ENCODE peak calls at places on chromosomes 11 and 22, in ten cellular contexts. One of them, this sample, is unnamed.

GRCh38 chr22:46737976-46738641 is at the start of gene CERK:
- DNase-seq in cardiac muscle cell: peak
- DNase-seq in upper lobe of right lung: peak
- DNase-seq in SHP77: peak
- DNase-seq in midbrain: peak
- DNase-seq in AG09309: no peak
- DNase-seq in epithelial cell of esophagus: peak
- DNase-seq in NCI-H774: peak
- DNase-seq in H9: peak
- DNase-seq in LoVo: peak
- DNase-seq in this sample: peak

GRCh38 chr22:36331912-36332622 is 55.7 kb downstream of the MYH9 start:
- DNase-seq in NCI-H774: no peak
- DNase-seq in midbrain: peak
- DNase-seq in upper lobe of right lung: peak
- DNase-seq in LoVo: no peak
- DNase-seq in SHP77: peak
- DNase-seq in H9: no peak
- DNase-seq in epithelial cell of esophagus: no peak
- DNase-seq in cardiac muscle cell: no peak
- DNase-seq in AG09309: no peak
- DNase-seq in this sample: peak

GRCh38 chr11:66592457-66593302 is at the start of the genes CCDC87 and CCS:
- DNase-seq in AG09309: peak
- DNase-seq in LoVo: peak
- DNase-seq in cardiac muscle cell: peak
- DNase-seq in midbrain: peak
- DNase-seq in H9: peak
- DNase-seq in epithelial cell of esophagus: peak
- DNase-seq in NCI-H774: peak
- DNase-seq in SHP77: peak
- DNase-seq in upper lobe of right lung: peak
- DNase-seq in this sample: peak

GRCh38 chr11:108589136-108589535 is 4.4 kb downstream of the EXPH5 start:
- DNase-seq in AG09309: no peak
- DNase-seq in LoVo: no peak
- DNase-seq in NCI-H774: no peak
- DNase-seq in SHP77: peak
- DNase-seq in upper lobe of right lung: no peak
- DNase-seq in cardiac muscle cell: peak
- DNase-seq in midbrain: no peak
- DNase-seq in H9: no peak
- DNase-seq in epithelial cell of esophagus: no peak
- DNase-seq in this sample: no peak

GRCh38 chr11:127864861-127865260 is 722.5 kb downstream of the ETS1 start:
- DNase-seq in epithelial cell of esophagus: no peak
- DNase-seq in LoVo: no peak
- DNase-seq in SHP77: no peak
- DNase-seq in upper lobe of right lung: no peak
- DNase-seq in NCI-H774: no peak
- DNase-seq in midbrain: no peak
- DNase-seq in cardiac muscle cell: no peak
- DNase-seq in H9: no peak
- DNase-seq in AG09309: no peak
- DNase-seq in this sample: no peak

GRCh38 chr11:74909363-74909762 is 39.5 kb downstream of the XRRA1 start:
- DNase-seq in midbrain: no peak
- DNase-seq in upper lobe of right lung: no peak
- DNase-seq in epithelial cell of esophagus: no peak
- DNase-seq in AG09309: no peak
- DNase-seq in NCI-H774: no peak
- DNase-seq in LoVo: no peak
- DNase-seq in cardiac muscle cell: no peak
- DNase-seq in SHP77: no peak
- DNase-seq in H9: no peak
- DNase-seq in this sample: no peak

GRCh38 chr11:111306321-111306720 is 8.0 kb downstream of the POU2AF3 start:
- DNase-seq in H9: no peak
- DNase-seq in NCI-H774: no peak
- DNase-seq in AG09309: no peak
- DNase-seq in SHP77: no peak
- DNase-seq in cardiac muscle cell: no peak
- DNase-seq in upper lobe of right lung: no peak
- DNase-seq in midbrain: no peak
- DNase-seq in epithelial cell of esophagus: no peak
- DNase-seq in LoVo: no peak
- DNase-seq in this sample: no peak

GRCh38 chr11:32893091-32893946 is 708 bp downstream of the QSER1 start:
- DNase-seq in NCI-H774: peak
- DNase-seq in SHP77: peak
- DNase-seq in AG09309: no peak
- DNase-seq in H9: peak
- DNase-seq in midbrain: peak
- DNase-seq in epithelial cell of esophagus: peak
- DNase-seq in LoVo: peak
- DNase-seq in upper lobe of right lung: peak
- DNase-seq in cardiac muscle cell: peak
- DNase-seq in this sample: peak

GRCh38 chr11:6307879-6308278 is 12.4 kb downstream of the CAVIN3 start:
- DNase-seq in AG09309: no peak
- DNase-seq in SHP77: no peak
- DNase-seq in H9: no peak
- DNase-seq in cardiac muscle cell: no peak
- DNase-seq in midbrain: no peak
- DNase-seq in epithelial cell of esophagus: peak
- DNase-seq in NCI-H774: no peak
- DNase-seq in upper lobe of right lung: no peak
- DNase-seq in LoVo: no peak
- DNase-seq in this sample: no peak

GRCh38 chr11:84673753-84674152 is 953.4 kb downstream of the DLG2 start:
- DNase-seq in AG09309: no peak
- DNase-seq in epithelial cell of esophagus: peak
- DNase-seq in cardiac muscle cell: no peak
- DNase-seq in midbrain: peak
- DNase-seq in LoVo: no peak
- DNase-seq in H9: peak
- DNase-seq in SHP77: no peak
- DNase-seq in upper lobe of right lung: no peak
- DNase-seq in NCI-H774: peak
- DNase-seq in this sample: no peak

GRCh38 chr22:31244044-31244942 is 32.2 kb downstream of the LIMK2 start:
- DNase-seq in SHP77: no peak
- DNase-seq in midbrain: no peak
- DNase-seq in H9: peak
- DNase-seq in LoVo: peak
- DNase-seq in NCI-H774: no peak
- DNase-seq in AG09309: no peak
- DNase-seq in cardiac muscle cell: peak
- DNase-seq in epithelial cell of esophagus: peak
- DNase-seq in upper lobe of right lung: no peak
- DNase-seq in this sample: peak

GRCh38 chr22:41050873-41051272 is 41.5 kb upstream of the EP300 start:
- DNase-seq in SHP77: no peak
- DNase-seq in NCI-H774: no peak
- DNase-seq in epithelial cell of esophagus: no peak
- DNase-seq in H9: no peak
- DNase-seq in upper lobe of right lung: no peak
- DNase-seq in cardiac muscle cell: no peak
- DNase-seq in LoVo: no peak
- DNase-seq in midbrain: no peak
- DNase-seq in AG09309: no peak
- DNase-seq in this sample: no peak

GRCh38 chr22:23268139-23268712 is 87.9 kb downstream of the BCR start:
- DNase-seq in H9: no peak
- DNase-seq in cardiac muscle cell: no peak
- DNase-seq in epithelial cell of esophagus: no peak
- DNase-seq in AG09309: no peak
- DNase-seq in NCI-H774: no peak
- DNase-seq in midbrain: no peak
- DNase-seq in SHP77: no peak
- DNase-seq in LoVo: no peak
- DNase-seq in upper lobe of right lung: no peak
- DNase-seq in this sample: no peak

GRCh38 chr11:14308114-14308896 is 50.7 kb downstream of the RRAS2 start:
- DNase-seq in LoVo: peak
- DNase-seq in AG09309: no peak
- DNase-seq in cardiac muscle cell: peak
- DNase-seq in epithelial cell of esophagus: peak
- DNase-seq in H9: no peak
- DNase-seq in upper lobe of right lung: no peak
- DNase-seq in NCI-H774: peak
- DNase-seq in midbrain: no peak
- DNase-seq in SHP77: no peak
- DNase-seq in this sample: peak

GRCh38 chr22:37418627-37419369 is 8.5 kb downstream of the ELFN2 start:
- DNase-seq in cardiac muscle cell: no peak
- DNase-seq in SHP77: no peak
- DNase-seq in AG09309: no peak
- DNase-seq in LoVo: no peak
- DNase-seq in midbrain: no peak
- DNase-seq in upper lobe of right lung: no peak
- DNase-seq in NCI-H774: no peak
- DNase-seq in epithelial cell of esophagus: peak
- DNase-seq in H9: no peak
- DNase-seq in this sample: no peak

GRCh38 chr11:118912742-118913410 is 12.8 kb downstream of the BCL9L start:
- DNase-seq in H9: no peak
- DNase-seq in SHP77: no peak
- DNase-seq in upper lobe of right lung: no peak
- DNase-seq in AG09309: no peak
- DNase-seq in midbrain: no peak
- DNase-seq in LoVo: peak
- DNase-seq in NCI-H774: no peak
- DNase-seq in cardiac muscle cell: no peak
- DNase-seq in epithelial cell of esophagus: peak
- DNase-seq in this sample: peak

GRCh38 chr22:20002661-20003060 is 14.0 kb downstream of the ARVCF start:
- DNase-seq in epithelial cell of esophagus: no peak
- DNase-seq in cardiac muscle cell: no peak
- DNase-seq in midbrain: no peak
- DNase-seq in upper lobe of right lung: no peak
- DNase-seq in AG09309: no peak
- DNase-seq in H9: no peak
- DNase-seq in NCI-H774: no peak
- DNase-seq in SHP77: peak
- DNase-seq in LoVo: no peak
- DNase-seq in this sample: no peak

GRCh38 chr11:87219266-87219665 is 181.5 kb downstream of the TMEM135 start:
- DNase-seq in LoVo: no peak
- DNase-seq in AG09309: no peak
- DNase-seq in cardiac muscle cell: peak
- DNase-seq in epithelial cell of esophagus: no peak
- DNase-seq in SHP77: no peak
- DNase-seq in NCI-H774: no peak
- DNase-seq in midbrain: no peak
- DNase-seq in upper lobe of right lung: no peak
- DNase-seq in H9: no peak
- DNase-seq in this sample: no peak

GRCh38 chr11:12906501-12906900 is 102.6 kb upstream of the RASSF10 start:
- DNase-seq in NCI-H774: no peak
- DNase-seq in upper lobe of right lung: no peak
- DNase-seq in midbrain: no peak
- DNase-seq in LoVo: no peak
- DNase-seq in H9: no peak
- DNase-seq in AG09309: no peak
- DNase-seq in SHP77: no peak
- DNase-seq in cardiac muscle cell: no peak
- DNase-seq in epithelial cell of esophagus: no peak
- DNase-seq in this sample: no peak

GRCh38 chr22:35334010-35334409 is 34.3 kb downstream of the TOM1 start:
- DNase-seq in LoVo: no peak
- DNase-seq in H9: no peak
- DNase-seq in AG09309: no peak
- DNase-seq in NCI-H774: no peak
- DNase-seq in upper lobe of right lung: no peak
- DNase-seq in cardiac muscle cell: no peak
- DNase-seq in SHP77: no peak
- DNase-seq in epithelial cell of esophagus: no peak
- DNase-seq in midbrain: no peak
- DNase-seq in this sample: no peak

GRCh38 chr11:70688142-70688541 is 289.8 kb downstream of the CTTN start:
- DNase-seq in LoVo: peak
- DNase-seq in SHP77: no peak
- DNase-seq in midbrain: no peak
- DNase-seq in epithelial cell of esophagus: no peak
- DNase-seq in upper lobe of right lung: no peak
- DNase-seq in NCI-H774: no peak
- DNase-seq in AG09309: no peak
- DNase-seq in H9: no peak
- DNase-seq in cardiac muscle cell: no peak
- DNase-seq in this sample: no peak

This sample was measured in A549.